ENCODE peak calls at places on chromosomes 16 and 17, in four cellular contexts. E is keratinocyte, J is GM23248, P is SK-N-SH. G is an unnamed sample.

GRCh38 chr16:70254095-70254964 is 2.6 kb upstream of the EXOSC6 start:
- DNase-seq in E (no peak), J (no peak), P (no peak), G (no peak)

GRCh38 chr17:42387221-42387657 is 1.0 kb downstream of the STAT3 start:
- DNase-seq in E (no peak), J (peak), P (peak), G (no peak)

GRCh38 chr17:36534117-36534880 is at the start of gene MYO19:
- DNase-seq in E (peak), J (peak), P (peak), G (peak)

GRCh38 chr16:2482181-2483107 is 7.5 kb downstream of the TBC1D24 start:
- DNase-seq in E (no peak), J (peak), P (peak), G (no peak)

GRCh38 chr16:31487720-31488629 is 5.1 kb downstream of the SLC5A2 start:
- DNase-seq in E (no peak), J (peak), P (peak), G (no peak)

GRCh38 chr17:80647746-80648145 is 103.1 kb downstream of the RPTOR start:
- DNase-seq in E (no peak), J (peak), P (no peak), G (no peak)

GRCh38 chr17:43330876-43331639 is 67.7 kb upstream of the ARL4D start:
- DNase-seq in E (no peak), J (no peak), P (no peak), G (no peak)

GRCh38 chr17:77769215-77769614 is 189.3 kb upstream of the TNRC6C start:
- DNase-seq in E (no peak), J (peak), P (no peak), G (no peak)

GRCh38 chr16:1890701-1891035 is 18.7 kb upstream of the MEIOB start:
- DNase-seq in E (no peak), J (no peak), P (peak), G (no peak)

GRCh38 chr16:72934661-72935403 is 113.1 kb downstream of the ZFHX3 start:
- DNase-seq in E (no peak), J (no peak), P (no peak), G (no peak)

GRCh38 chr16:66152841-66153525 is 213.5 kb upstream of the CDH5 start:
- DNase-seq in E (no peak), J (peak), P (no peak), G (no peak)

GRCh38 chr16:11619327-11619851 is 32.7 kb upstream of the LITAF start:
- DNase-seq in E (no peak), J (no peak), P (no peak), G (no peak)

GRCh38 chr16:58098207-58099096 is 30.7 kb downstream of the CFAP20 start:
- DNase-seq in E (no peak), J (peak), P (no peak), G (no peak)

GRCh38 chr16:67526149-67526732 is 2.4 kb upstream of the RIPOR1 start:
- DNase-seq in E (no peak), J (peak), P (no peak), G (no peak)

GRCh38 chr16:1401758-1402154 is 12.7 kb downstream of the UNKL start:
- DNase-seq in E (no peak), J (no peak), P (no peak), G (no peak)

GRCh38 chr17:6545291-6545690 is 11.1 kb downstream of the PITPNM3 start:
- DNase-seq in E (no peak), J (no peak), P (no peak), G (no peak)

GRCh38 chr17:63832455-63832854 is 5.0 kb upstream of the FTSJ3 start:
- DNase-seq in E (no peak), J (no peak), P (no peak), G (no peak)

GRCh38 chr17:72510454-72511016 is 389.7 kb downstream of the SOX9 start:
- DNase-seq in E (no peak), J (peak), P (no peak), G (no peak)

GRCh38 chr16:67199808-67200198 is 872 bp downstream of the ELMO3 start:
- DNase-seq in E (no peak), J (no peak), P (peak), G (no peak)

GRCh38 chr17:17362531-17362930 is 59.4 kb downstream of the NT5M start:
- DNase-seq in E (no peak), J (no peak), P (peak), G (no peak)

GRCh38 chr17:17298108-17298507 is 5.1 kb upstream of the NT5M start:
- DNase-seq in E (no peak), J (peak), P (no peak), G (no peak)

GRCh38 chr17:65182233-65182632 is 45.1 kb downstream of the RGS9 start:
- DNase-seq in E (no peak), J (no peak), P (no peak), G (no peak)

GRCh38 chr17:61064087-61064951 is 335.3 kb upstream of the TBX2 start:
- DNase-seq in E (no peak), J (peak), P (no peak), G (no peak)

GRCh38 chr17:5838661-5839300 is 231.4 kb upstream of the WSCD1 start:
- DNase-seq in E (no peak), J (no peak), P (no peak), G (no peak)

GRCh38 chr17:80816241-80817103 is 175.2 kb upstream of the CHMP6 start:
- DNase-seq in E (no peak), J (no peak), P (peak), G (no peak)

GRCh38 chr16:86512860-86513470 is 2.6 kb downstream of the FOXF1 start:
- DNase-seq in E (no peak), J (no peak), P (no peak), G (no peak)

GRCh38 chr17:59462385-59462784 is 103.0 kb upstream of the DHX40 start:
- DNase-seq in E (no peak), J (no peak), P (no peak), G (no peak)

GRCh38 chr16:54284931-54285413 is 1.6 kb downstream of the IRX3 start:
- DNase-seq in E (no peak), J (peak), P (peak), G (no peak)

GRCh38 chr16:54282923-54283734 is 3.5 kb downstream of the IRX3 start:
- DNase-seq in E (no peak), J (no peak), P (no peak), G (no peak)

GRCh38 chr16:54284319-54284930 is 2.2 kb downstream of the IRX3 start:
- DNase-seq in E (no peak), J (peak), P (peak), G (no peak)

GRCh38 chr16:54282202-54282922 is 4.2 kb downstream of the IRX3 start:
- DNase-seq in E (no peak), J (no peak), P (peak), G (peak)

GRCh38 chr16:54283735-54284318 is 2.8 kb downstream of the IRX3 start:
- DNase-seq in E (no peak), J (no peak), P (no peak), G (no peak)
- H2AFZ ChIP-seq in E (no peak), J (peak), P (no peak), G (no peak)

GRCh38 chr17:76354747-76355310 is 1.1 kb upstream of the PRPSAP1 start:
- DNase-seq in E (no peak), J (peak), P (no peak), G (no peak)

GRCh38 chr17:76357597-76358158 is 4.0 kb upstream of the PRPSAP1 start:
- DNase-seq in E (no peak), J (no peak), P (no peak), G (no peak)

GRCh38 chr17:76354317-76354729 is 607 bp upstream of the PRPSAP1 start:
- DNase-seq in E (no peak), J (no peak), P (no peak), G (no peak)

GRCh38 chr17:76359375-76359774 is 5.7 kb upstream of the PRPSAP1 start:
- DNase-seq in E (no peak), J (peak), P (no peak), G (no peak)

DNA sequence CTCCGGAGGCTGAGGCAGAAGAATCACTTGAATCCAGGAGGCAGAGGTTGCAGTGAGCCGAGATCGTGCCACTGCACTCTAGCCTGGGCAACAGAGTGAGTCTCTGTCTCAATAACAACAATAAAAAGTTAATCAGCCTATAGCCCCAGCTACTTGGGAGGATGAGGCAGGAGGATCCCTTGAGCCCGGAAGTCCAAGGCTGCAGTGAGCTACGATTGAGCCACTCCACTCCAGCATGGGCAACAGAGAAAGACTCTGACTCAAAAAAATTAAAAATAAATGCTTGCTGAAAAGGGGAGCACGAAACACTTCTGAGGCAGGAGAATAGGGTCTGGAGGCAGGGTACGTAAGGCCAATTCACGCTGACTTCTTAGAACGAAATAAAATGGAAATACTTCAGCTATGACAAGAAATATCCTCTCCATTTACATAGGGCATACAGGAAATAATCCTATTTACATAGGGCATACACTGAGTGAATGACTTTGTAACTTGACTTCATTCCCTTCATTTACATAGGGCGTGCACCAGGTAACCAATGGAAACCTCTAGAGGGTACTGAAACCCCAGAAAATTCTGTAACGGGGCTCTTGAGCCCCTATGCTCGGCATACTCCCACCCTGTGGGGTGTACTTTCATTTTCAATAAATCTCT is 3.2 kb upstream of the PRPSAP1 start:
- DNase-seq in E (no peak), J (no peak), P (no peak), G (no peak)
- H2AFZ ChIP-seq in E (no peak), J (no peak), P (no peak), G (no peak)

GRCh38 chr16:19330801-19331484 is 45.4 kb downstream of the CLEC19A start:
- DNase-seq in E (no peak), J (peak), P (no peak), G (peak)
- H2AFZ ChIP-seq in E (no peak), J (no peak), P (no peak), G (peak)

GRCh38 chr17:57020208-57020607 is 42.3 kb downstream of the SCPEP1 start:
- DNase-seq in E (no peak), J (no peak), P (no peak), G (no peak)
- H2AFZ ChIP-seq in E (no peak), J (no peak), P (no peak), G (no peak)

GRCh38 chr17:50693041-50693682 is 14.6 kb downstream of the ANKRD40 start:
- DNase-seq in E (no peak), J (peak), P (no peak), G (no peak)

GRCh38 chr17:50690887-50691549 is 16.7 kb downstream of the ANKRD40 start:
- DNase-seq in E (no peak), J (no peak), P (no peak), G (no peak)

GRCh38 chr17:50691550-50692447 is 15.9 kb downstream of the ANKRD40 start:
- DNase-seq in E (no peak), J (peak), P (no peak), G (no peak)

GRCh38 chr17:50689956-50690886 is 17.5 kb downstream of the ANKRD40 start:
- DNase-seq in E (no peak), J (no peak), P (peak), G (no peak)

GRCh38 chr17:50692448-50693040 is 15.2 kb downstream of the ANKRD40 start:
- DNase-seq in E (no peak), J (no peak), P (no peak), G (no peak)
- H2AFZ ChIP-seq in E (no peak), J (no peak), P (no peak), G (no peak)

DNA sequence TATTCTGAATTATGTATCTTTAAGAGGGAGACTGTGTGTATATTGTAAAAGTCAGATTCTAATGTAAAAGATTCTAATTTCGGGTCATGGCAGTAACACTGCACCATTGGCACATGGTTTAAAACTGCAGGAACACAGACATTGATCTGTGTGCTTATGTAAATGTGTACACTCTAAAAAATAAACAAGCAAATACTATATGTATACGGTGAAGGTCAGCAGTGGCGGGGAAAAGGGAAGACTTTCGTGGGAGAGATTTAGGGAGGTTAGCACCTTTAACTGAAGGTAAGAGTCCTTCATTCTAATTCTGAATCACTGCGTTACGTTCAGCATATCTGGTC is 157.8 kb upstream of the FAM20A start:
- DNase-seq in E (no peak), J (no peak), P (no peak), G (no peak)
- H2AFZ ChIP-seq in E (peak), J (peak), P (peak), G (peak)

GRCh38 chr16:89334988-89335802 is 117.7 kb downstream of the ZNF778 start:
- DNase-seq in E (no peak), J (no peak), P (no peak), G (no peak)
- H2AFZ ChIP-seq in E (no peak), J (no peak), P (no peak), G (no peak)

GRCh38 chr17:2980904-2981246 is 82.5 kb downstream of the OR1D5 start:
- DNase-seq in E (no peak), J (no peak), P (no peak), G (no peak)

GRCh38 chr17:2981325-2981724 is 82.1 kb downstream of the OR1D5 start:
- DNase-seq in E (no peak), J (no peak), P (no peak), G (no peak)

GRCh38 chr17:2986925-2987324 is 76.5 kb downstream of the OR1D5 start:
- DNase-seq in E (no peak), J (no peak), P (no peak), G (no peak)

GRCh38 chr17:2980211-2980903 is 83.0 kb downstream of the OR1D5 start:
- DNase-seq in E (no peak), J (no peak), P (no peak), G (no peak)

DNA sequence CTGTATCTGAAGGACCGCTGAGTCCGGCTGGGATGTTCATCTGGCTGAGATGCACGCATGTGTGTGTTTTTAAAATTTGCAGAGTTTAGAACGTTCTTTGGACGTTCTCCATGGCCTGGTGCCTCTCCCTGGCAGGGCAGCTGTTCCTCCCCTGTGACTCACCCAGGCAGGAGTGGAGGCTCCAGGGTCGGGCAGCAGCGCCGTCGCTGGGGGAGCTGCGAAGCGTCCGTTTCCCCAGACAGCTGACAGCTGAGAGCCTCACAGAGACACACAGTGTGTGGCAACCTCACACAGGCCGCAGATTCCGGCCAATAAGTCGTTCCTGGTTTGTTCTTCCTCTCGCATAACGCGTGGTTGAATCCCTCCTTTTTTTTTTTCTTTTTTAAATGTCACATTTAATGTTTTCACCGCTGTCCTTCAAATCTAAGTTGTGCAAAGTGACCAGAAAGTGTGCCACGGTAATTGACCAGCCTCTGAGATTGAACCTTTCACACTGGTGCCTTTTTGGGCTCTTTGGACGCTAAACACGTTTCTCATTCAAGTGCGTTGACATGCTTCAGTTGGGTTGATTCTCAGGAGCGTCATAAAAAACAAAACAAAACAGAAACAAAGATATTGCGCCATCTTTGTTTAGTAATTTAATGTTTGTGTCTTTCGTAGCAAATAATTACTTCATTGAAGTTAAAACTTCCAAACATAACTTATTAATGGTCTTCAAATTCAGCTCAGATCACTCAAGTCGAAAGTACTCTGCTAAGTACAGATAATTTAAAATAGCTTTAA is 80.4 kb downstream of the OR1D5 start:
- DNase-seq in E (no peak), J (peak), P (no peak), G (no peak)
- H2AFZ ChIP-seq in E (no peak), J (peak), P (no peak), G (no peak)

GRCh38 chr17:32319548-32319905 is 22.4 kb downstream of the C17orf75 start:
- DNase-seq in E (no peak), J (peak), P (peak), G (peak)
- H2AFZ ChIP-seq in E (no peak), J (no peak), P (no peak), G (no peak)

G was measured in HCT116.